ENCODE peak calls at places on chromosomes 3 and 15, in seven cellular contexts. Y is iris pigment epithelial cell, I is lower lobe of right lung, L is GF-D8, S is NCI-H82, W is GM03348, P is endothelial cell. N is an unnamed sample.

GRCh38 chr3:37910666-37911400 is 49.2 kb downstream of the CTDSPL start:
- DNase-seq in Y (no peak), I (no peak), L (no peak), S (peak), W (no peak), P (no peak), N (no peak)

GRCh38 chr3:121970047-121970446 is 52.0 kb downstream of the ILDR1 start:
- DNase-seq in Y (peak), I (no peak), L (no peak), S (no peak), W (no peak), P (no peak), N (no peak)

GRCh38 chr3:187012609-187013051 is 82.3 kb downstream of the ST6GAL1 start:
- DNase-seq in Y (peak), I (no peak), L (no peak), S (no peak), W (no peak), P (peak), N (no peak)

GRCh38 chr15:52295421-52295991 is at the start of gene MYO5C:
- DNase-seq in Y (no peak), I (peak), L (no peak), S (peak), W (peak), P (peak), N (no peak)

GRCh38 chr3:161273589-161274218 is 52.6 kb downstream of the NMD3 start:
- DNase-seq in Y (peak), I (no peak), L (no peak), S (peak), W (peak), P (peak), N (peak)

GRCh38 chr3:48090166-48090939 is 74.1 kb upstream of the MAP4 start:
- DNase-seq in Y (no peak), I (no peak), L (no peak), S (no peak), W (no peak), P (no peak), N (no peak)

GRCh38 chr15:86892774-86893449 is 813.2 kb downstream of the AGBL1 start:
- DNase-seq in Y (peak), I (no peak), L (no peak), S (no peak), W (no peak), P (no peak), N (no peak)

GRCh38 chr15:94230886-94231727 is at the start of gene MCTP2:
- DNase-seq in Y (peak), I (peak), L (no peak), S (peak), W (peak), P (peak), N (peak)

GRCh38 chr15:78127882-78128281 is 3.4 kb downstream of the CIB2 start:
- DNase-seq in Y (no peak), I (no peak), L (no peak), S (no peak), W (no peak), P (no peak), N (no peak)

GRCh38 chr3:127423856-127424765 is 136.3 kb upstream of the PRR20G start:
- DNase-seq in Y (no peak), I (no peak), L (no peak), S (no peak), W (no peak), P (no peak), N (no peak)

GRCh38 chr15:40543082-40543481 is 21.8 kb downstream of the CCDC32 start:
- DNase-seq in Y (no peak), I (no peak), L (no peak), S (no peak), W (no peak), P (no peak), N (no peak)

GRCh38 chr3:129182390-129183180 is 1.1 kb downstream of the CNBP start:
- DNase-seq in Y (no peak), I (no peak), L (peak), S (peak), W (peak), P (no peak), N (no peak)

GRCh38 chr15:99059010-99059981 is 45.6 kb upstream of the SYNM start:
- DNase-seq in Y (peak), I (peak), L (no peak), S (peak), W (peak), P (peak), N (peak)

GRCh38 chr3:45132568-45133211 is 13.5 kb downstream of the CDCP1 start:
- DNase-seq in Y (no peak), I (no peak), L (no peak), S (no peak), W (no peak), P (no peak), N (no peak)

GRCh38 chr15:81279621-81280051 is 44.3 kb downstream of the STARD5 start:
- DNase-seq in Y (peak), I (no peak), L (no peak), S (no peak), W (no peak), P (no peak), N (no peak)

GRCh38 chr3:97504463-97504862 is 260.1 kb upstream of the ARL6 start:
- DNase-seq in Y (no peak), I (no peak), L (no peak), S (no peak), W (no peak), P (no peak), N (no peak)

GRCh38 chr3:27666708-27667107 is 55.4 kb downstream of the EOMES start:
- DNase-seq in Y (peak), I (peak), L (peak), S (peak), W (peak), P (peak), N (peak)

GRCh38 chr3:178498866-178499265 is 37.4 kb upstream of the KCNMB2 start:
- DNase-seq in Y (no peak), I (no peak), L (no peak), S (no peak), W (peak), P (no peak), N (no peak)

GRCh38 chr3:38147434-38147833 is 9.0 kb downstream of the MYD88 start:
- DNase-seq in Y (no peak), I (no peak), L (peak), S (no peak), W (no peak), P (no peak), N (peak)

GRCh38 chr3:7205535-7206331 is 344.8 kb downstream of the GRM7 start:
- DNase-seq in Y (no peak), I (no peak), L (no peak), S (no peak), W (no peak), P (no peak), N (no peak)

GRCh38 chr15:73538563-73539211 is 94.5 kb downstream of the NPTN start:
- DNase-seq in Y (no peak), I (no peak), L (no peak), S (no peak), W (no peak), P (no peak), N (no peak)

GRCh38 chr3:132006605-132007204 is 28.1 kb downstream of the CPNE4 start:
- DNase-seq in Y (peak), I (peak), L (no peak), S (peak), W (peak), P (peak), N (peak)

GRCh38 chr15:48388937-48389309 is 57.7 kb downstream of the DUT start:
- DNase-seq in Y (no peak), I (no peak), L (no peak), S (no peak), W (no peak), P (no peak), N (no peak)

GRCh38 chr3:172106989-172107388 is 67.6 kb downstream of the FNDC3B start:
- DNase-seq in Y (no peak), I (peak), L (peak), S (no peak), W (no peak), P (no peak), N (peak)

GRCh38 chr3:59424268-59425010 is 374.6 kb upstream of the CFAP20DC start:
- DNase-seq in Y (peak), I (no peak), L (no peak), S (no peak), W (peak), P (no peak), N (no peak)

GRCh38 chr3:1183320-1184048 is 90.7 kb downstream of the CNTN6 start:
- DNase-seq in Y (peak), I (no peak), L (no peak), S (no peak), W (no peak), P (no peak), N (no peak)

GRCh38 chr15:94232107-94232506 is 746 bp downstream of the MCTP2 start:
- DNase-seq in Y (no peak), I (no peak), L (no peak), S (no peak), W (no peak), P (no peak), N (peak)

GRCh38 chr3:138912237-138912636 is 34.7 kb downstream of the FOXL2 start:
- DNase-seq in Y (no peak), I (no peak), L (no peak), S (no peak), W (no peak), P (no peak), N (no peak)

GRCh38 chr15:75065467-75065850 is 42.1 kb downstream of the PPCDC start:
- DNase-seq in Y (no peak), I (no peak), L (no peak), S (peak), W (no peak), P (no peak), N (no peak)

GRCh38 chr3:14119651-14120050 is 5.0 kb downstream of the CHCHD4 start:
- DNase-seq in Y (no peak), I (no peak), L (no peak), S (no peak), W (no peak), P (no peak), N (no peak)